ENCODE peak calls at places on chromosomes 4 and X, in ten cellular contexts. U, V, S, P, N, C, E, Q, Y and L are unnamed samples.

GRCh38 chr4:78058591-78059523 is 1.7 kb downstream of the FRAS1 start:
- DNase-seq in S (peak; percentile 74), C (peak; percentile 52), Q (peak; percentile 71), N (peak; percentile 74), E (peak; percentile 81), V (peak; percentile 31), Y (peak; percentile 85), P (no peak), U (peak; percentile 44), L (peak; percentile 59)

GRCh38 chrX:23784487-23785301 is 1.7 kb downstream of the SAT1 start:
- DNase-seq in C (no peak), Q (peak; percentile 76), U (no peak), P (no peak), N (no peak), E (no peak), S (peak; percentile 62), Y (no peak), V (no peak), L (no peak)

GRCh38 chrX:23694606-23695005 is 27.3 kb downstream of the PRDX4 start:
- DNase-seq in P (peak; percentile 21), Q (peak; percentile 64), Y (peak; percentile 5), S (peak; percentile 77), E (peak; percentile 53), V (peak; percentile 41), C (peak; percentile 24), N (peak; percentile 56), U (peak; percentile 39), L (peak; percentile 44)

GRCh38 chr4:21765810-21766407 is 182.7 kb downstream of the KCNIP4 start:
- DNase-seq in Y (peak; percentile 71), N (peak; percentile 81), U (peak; percentile 48), V (no peak), C (peak; percentile 49), E (peak; percentile 34), S (peak; percentile 81), P (no peak), Q (peak; percentile 87), L (no peak)

GRCh38 chr4:114494257-114494803 is 104.3 kb upstream of the UGT8 start:
- DNase-seq in N (no peak), C (no peak), V (no peak), P (no peak), S (no peak), Y (no peak), Q (no peak), E (no peak), U (no peak), L (no peak)

GRCh38 chr4:130026185-130026584 is 930.2 kb downstream of the C4orf33 start:
- DNase-seq in U (no peak), C (no peak), Y (no peak), S (no peak), N (no peak), V (no peak), P (no peak), E (peak; percentile 88), Q (no peak), L (no peak)

GRCh38 chr4:1533501-1534064 is 127.3 kb upstream of the NKX1-1 start:
- DNase-seq in C (no peak), N (no peak), U (no peak), Q (no peak), V (peak; percentile 4), S (peak; percentile 13), Y (peak; percentile 69), P (no peak), E (peak; percentile 55), L (peak; percentile 17)

GRCh38 chr4:96974295-96974694 is 1134.4 kb downstream of the PDHA2 start:
- DNase-seq in V (no peak), N (peak; percentile 6), Y (no peak), C (no peak), Q (no peak), S (no peak), U (no peak), P (no peak), E (no peak), L (no peak)

GRCh38 chr4:3775576-3775975 is 9.4 kb downstream of the ADRA2C start:
- DNase-seq in U (no peak), E (no peak), N (no peak), Q (no peak), C (no peak), Y (no peak), S (no peak), P (no peak), V (no peak), L (no peak)

GRCh38 chr4:176107695-176108094 is 42.1 kb downstream of the WDR17 start:
- DNase-seq in N (no peak), P (no peak), Y (no peak), Q (no peak), S (no peak), U (no peak), E (no peak), V (no peak), C (no peak), L (no peak)

GRCh38 chr4:40193018-40193571 is 3.7 kb upstream of the RHOH start:
- DNase-seq in P (no peak), C (no peak), Y (no peak), V (no peak), S (no peak), Q (no peak), U (no peak), N (no peak), E (no peak), L (no peak)

GRCh38 chr4:187270154-187270553 is 546.5 kb upstream of the FAT1 start:
- DNase-seq in Q (no peak), S (no peak), V (no peak), E (no peak), N (no peak), C (no peak), U (no peak), Y (no peak), P (no peak), L (no peak)

GRCh38 chr4:15131551-15131950 is 129.3 kb downstream of the CPEB2 start:
- DNase-seq in S (no peak), V (peak; percentile 22), U (no peak), N (no peak), C (no peak), Q (no peak), E (no peak), Y (no peak), P (no peak), L (no peak)

GRCh38 chr4:47837582-47838294 is at the start of gene CORIN:
- DNase-seq in Q (peak; percentile 2), N (peak; percentile 30), U (no peak), S (no peak), P (no peak), V (no peak), Y (peak; percentile 41), E (peak; percentile 74), C (no peak), L (peak; percentile 49)

GRCh38 chr4:130403221-130403620 is 1307.3 kb downstream of the C4orf33 start:
- DNase-seq in V (no peak), E (no peak), P (no peak), Q (no peak), C (no peak), S (no peak), U (no peak), Y (no peak), N (peak; percentile 2), L (no peak)

GRCh38 chr4:48943387-48943786 is 36.8 kb upstream of the OCIAD2 start:
- DNase-seq in Y (no peak), S (no peak), V (no peak), C (peak; percentile 56), N (peak; percentile 84), U (no peak), E (no peak), P (no peak), Q (peak; percentile 59), L (no peak)

GRCh38 chr4:1711055-1711905 is 839 bp downstream of the SLBP start:
- DNase-seq in P (no peak), E (peak; percentile 72), Q (peak; percentile 56), N (peak; percentile 43), U (no peak), Y (peak; percentile 75), C (no peak), V (peak; percentile 57), S (peak; percentile 74), L (peak; percentile 64)

GRCh38 chr4:21680326-21680898 is 268.2 kb downstream of the KCNIP4 start:
- DNase-seq in C (no peak), E (no peak), P (no peak), U (no peak), Q (no peak), N (no peak), Y (no peak), S (no peak), V (no peak), L (no peak)

GRCh38 chr4:4339504-4340085 is 47.3 kb upstream of the NSG1 start:
- DNase-seq in P (no peak), N (no peak), U (no peak), V (no peak), S (no peak), E (no peak), C (no peak), Q (no peak), Y (no peak), L (no peak)

GRCh38 chrX:69138512-69138911 is 26.7 kb downstream of the PJA1 start:
- DNase-seq in S (no peak), Y (no peak), N (no peak), U (no peak), E (no peak), V (no peak), C (no peak), P (no peak), Q (no peak), L (no peak)

GRCh38 chr4:100805547-100805946 is 287.7 kb upstream of the EMCN start:
- DNase-seq in U (no peak), Q (no peak), N (no peak), S (no peak), V (no peak), P (no peak), E (no peak), Y (no peak), C (no peak), L (no peak)

GRCh38 chr4:165055601-165056000 is 1.9 kb downstream of the TRIM75 start:
- DNase-seq in U (no peak), Y (no peak), C (no peak), Q (no peak), N (no peak), V (no peak), S (no peak), E (no peak), P (no peak), L (no peak)

GRCh38 chrX:16827225-16827624 is 41.0 kb downstream of the TXLNG start:
- DNase-seq in V (no peak), P (no peak), Y (no peak), N (no peak), C (no peak), U (no peak), Q (peak; percentile 23), E (no peak), S (no peak), L (no peak)